ENCODE peak calls at places on chromosomes 12 and 14, in ten cellular contexts. R, J, C, P, V, M, T, A, E and K are unnamed samples.

GRCh38 chr14:23442721-23443356 is 7.4 kb upstream of the MYH7 start:
- DNase-seq in R (peak), J (no peak), C (no peak), P (no peak), V (no peak), M (no peak), T (peak), A (no peak), E (no peak), K (no peak)

GRCh38 chr12:118063567-118064391 is 2.8 kb upstream of the WSB2 start:
- DNase-seq in R (no peak), J (no peak), C (peak), P (no peak), V (no peak), M (no peak), T (no peak), A (no peak), E (peak), K (peak)

GRCh38 chr12:113422030-113422900 is at the start of gene SDSL:
- DNase-seq in R (peak), J (peak), C (peak), P (peak), V (peak), M (peak), T (peak), A (peak), E (peak), K (peak)

GRCh38 chr14:21978184-21978998 is 304.8 kb upstream of the OR4E1 start:
- DNase-seq in R (no peak), J (peak), C (peak), P (peak), V (peak), M (peak), T (peak), A (no peak), E (peak), K (peak)

GRCh38 chr12:10361084-10361483 is 28.8 kb downstream of the KLRK1 start:
- DNase-seq in R (no peak), J (no peak), C (no peak), P (no peak), V (peak), M (no peak), T (no peak), A (no peak), E (no peak), K (no peak)

GRCh38 chr14:93914278-93914677 is 12.9 kb upstream of the FAM181A start:
- DNase-seq in R (no peak), J (no peak), C (no peak), P (no peak), V (no peak), M (no peak), T (no peak), A (no peak), E (no peak), K (no peak)

GRCh38 chr12:89544730-89545184 is 18.9 kb upstream of the POC1B start:
- DNase-seq in R (peak), J (peak), C (no peak), P (no peak), V (peak), M (peak), T (peak), A (no peak), E (peak), K (peak)

GRCh38 chr14:76666746-76667145 is 94.5 kb upstream of the VASH1 start:
- DNase-seq in R (no peak), J (no peak), C (no peak), P (no peak), V (no peak), M (no peak), T (no peak), A (no peak), E (no peak), K (no peak)

GRCh38 chr14:50040401-50040775 is 76.0 kb downstream of the VCPKMT start:
- DNase-seq in R (no peak), J (peak), C (peak), P (no peak), V (peak), M (no peak), T (peak), A (no peak), E (no peak), K (peak)

GRCh38 chr12:106251636-106252035 is 3.8 kb upstream of the CKAP4 start:
- DNase-seq in R (no peak), J (no peak), C (peak), P (peak), V (peak), M (no peak), T (no peak), A (no peak), E (peak), K (no peak)

GRCh38 chr14:32629146-32629545 is 300.0 kb downstream of the AKAP6 start:
- DNase-seq in R (no peak), J (no peak), C (no peak), P (no peak), V (peak), M (no peak), T (no peak), A (no peak), E (no peak), K (no peak)

GRCh38 chr12:125159687-125160086 is 94.5 kb downstream of the AACS start:
- DNase-seq in R (no peak), J (no peak), C (no peak), P (no peak), V (no peak), M (no peak), T (no peak), A (no peak), E (no peak), K (no peak)

GRCh38 chr14:94028450-94028826 is 2.3 kb downstream of the OTUB2 start:
- DNase-seq in R (no peak), J (no peak), C (peak), P (no peak), V (no peak), M (no peak), T (no peak), A (no peak), E (no peak), K (peak)

GRCh38 chr14:104390221-104390931 is 189.2 kb upstream of the C14orf180 start:
- DNase-seq in R (no peak), J (no peak), C (no peak), P (no peak), V (no peak), M (no peak), T (peak), A (no peak), E (peak), K (no peak)

GRCh38 chr14:91005716-91006115 is 54.7 kb downstream of the RPS6KA5 start:
- DNase-seq in R (no peak), J (no peak), C (no peak), P (no peak), V (no peak), M (no peak), T (no peak), A (no peak), E (no peak), K (no peak)

GRCh38 chr14:104228221-104228620 is 89.8 kb downstream of the KIF26A start:
- DNase-seq in R (no peak), J (no peak), C (no peak), P (no peak), V (no peak), M (no peak), T (no peak), A (no peak), E (no peak), K (no peak)

GRCh38 chr14:55383541-55384140 is 28.0 kb downstream of the ATG14 start:
- DNase-seq in R (no peak), J (no peak), C (no peak), P (no peak), V (peak), M (no peak), T (no peak), A (no peak), E (no peak), K (no peak)

GRCh38 chr14:96583605-96584041 is 81.4 kb downstream of the PAPOLA start:
- DNase-seq in R (no peak), J (no peak), C (no peak), P (no peak), V (no peak), M (peak), T (no peak), A (no peak), E (peak), K (no peak)

GRCh38 chr14:59254146-59254910 is 65.9 kb downstream of the DAAM1 start:
- DNase-seq in R (peak), J (peak), C (peak), P (peak), V (peak), M (peak), T (peak), A (no peak), E (peak), K (peak)

GRCh38 chr12:52942914-52943207 is 6.1 kb upstream of the KRT18 start:
- DNase-seq in R (no peak), J (no peak), C (no peak), P (no peak), V (no peak), M (no peak), T (no peak), A (no peak), E (no peak), K (no peak)

GRCh38 chr12:132601171-132601883 is 9.1 kb downstream of the LRCOL1 start:
- DNase-seq in R (no peak), J (no peak), C (no peak), P (no peak), V (no peak), M (no peak), T (no peak), A (no peak), E (no peak), K (no peak)
- H3K4me3 ChIP-seq in R (no peak), J (no peak), C (no peak), P (no peak), V (no peak), M (no peak), T (no peak), A (no peak), E (no peak), K (no peak)

GRCh38 chr12:69999561-69999960 is 174.5 kb downstream of the MYRFL start:
- DNase-seq in R (no peak), J (no peak), C (no peak), P (no peak), V (no peak), M (no peak), T (no peak), A (no peak), E (no peak), K (no peak)
- TF ChIP-seq CTCF in R (no peak), J (no peak), C (no peak), P (no peak), V (no peak), M (no peak), T (no peak), A (no peak), E (no peak), K (no peak)

GRCh38 chr14:54117924-54118323 is 161.3 kb upstream of the BMP4 start:
- DNase-seq in R (no peak), J (no peak), C (no peak), P (no peak), V (no peak), M (no peak), T (no peak), A (no peak), E (no peak), K (no peak)
- H3K4me3 ChIP-seq in R (no peak), J (no peak), C (no peak), P (no peak), V (no peak), M (no peak), T (no peak), A (no peak), E (no peak), K (no peak)

GRCh38 chr12:120317258-120318105 is 10.1 kb downstream of the PLA2G1B start:
- DNase-seq in R (peak), J (peak), C (peak), P (peak), V (peak), M (peak), T (peak), A (peak), E (peak), K (peak)

GRCh38 chr12:120316798-120317257 is 10.8 kb downstream of the PLA2G1B start:
- DNase-seq in R (no peak), J (no peak), C (no peak), P (no peak), V (no peak), M (no peak), T (no peak), A (no peak), E (no peak), K (no peak)

GRCh38 chr12:120314220-120314619 is 12.1 kb downstream of the SIRT4 start:
- DNase-seq in R (no peak), J (no peak), C (no peak), P (no peak), V (no peak), M (no peak), T (no peak), A (no peak), E (no peak), K (no peak)
- TF ChIP-seq CTCF in R (no peak), J (no peak), C (peak), P (no peak), V (peak), M (no peak), T (peak), A (peak), E (no peak), K (peak)